ENCODE peak calls at places on chromosomes 7 and 10, in four cellular contexts. One of them, this sample, is unnamed.
A peak's percentile ranks its signal among the peaks of the same experiment; 100 is the strongest.

GRCh38 chr10:125562737-125563136 is 120.2 kb downstream of the TEX36 start:
- DNase-seq in lung: no peak
- DNase-seq in CD4-positive, CD25-positive, alpha-beta regulatory T cell: no peak
- DNase-seq in right atrium auricular region: no peak
- DNase-seq in this sample: no peak

GRCh38 chr7:82323806-82324205 is 119.8 kb downstream of the CACNA2D1 start:
- DNase-seq in lung: no peak
- DNase-seq in CD4-positive, CD25-positive, alpha-beta regulatory T cell: no peak
- DNase-seq in right atrium auricular region: no peak
- DNase-seq in this sample: no peak

GRCh38 chr7:91657386-91658120 is 222.9 kb downstream of the MTERF1 start:
- DNase-seq in lung: no peak
- DNase-seq in CD4-positive, CD25-positive, alpha-beta regulatory T cell: no peak
- DNase-seq in right atrium auricular region: no peak
- DNase-seq in this sample: no peak

GRCh38 chr10:112279482-112279881 is 3.7 kb upstream of the TECTB start:
- DNase-seq in lung: no peak
- DNase-seq in CD4-positive, CD25-positive, alpha-beta regulatory T cell: no peak
- DNase-seq in right atrium auricular region: no peak
- DNase-seq in this sample: no peak

GRCh38 chr10:4947635-4948596 is 15.3 kb upstream of the AKR1C1 start:
- DNase-seq in lung: no peak
- DNase-seq in CD4-positive, CD25-positive, alpha-beta regulatory T cell: no peak
- DNase-seq in right atrium auricular region: peak; percentile 75
- DNase-seq in this sample: no peak

GRCh38 chr7:55335151-55335550 is 30.0 kb upstream of the LANCL2 start:
- DNase-seq in lung: no peak
- DNase-seq in CD4-positive, CD25-positive, alpha-beta regulatory T cell: no peak
- DNase-seq in right atrium auricular region: no peak
- DNase-seq in this sample: no peak

GRCh38 chr10:48696535-48696873 is 11.8 kb downstream of the WDFY4 start:
- DNase-seq in lung: no peak
- DNase-seq in CD4-positive, CD25-positive, alpha-beta regulatory T cell: no peak
- DNase-seq in right atrium auricular region: no peak
- DNase-seq in this sample: no peak

GRCh38 chr10:88848499-88848898 is 3.1 kb downstream of the ANKRD22 start:
- DNase-seq in lung: no peak
- DNase-seq in CD4-positive, CD25-positive, alpha-beta regulatory T cell: no peak
- DNase-seq in right atrium auricular region: no peak
- DNase-seq in this sample: no peak

GRCh38 chr7:33500590-33500989 is 371.2 kb downstream of the BBS9 start:
- DNase-seq in lung: no peak
- DNase-seq in CD4-positive, CD25-positive, alpha-beta regulatory T cell: no peak
- DNase-seq in right atrium auricular region: no peak
- DNase-seq in this sample: no peak

GRCh38 chr7:2116903-2117680 is 115.7 kb downstream of the MAD1L1 start:
- DNase-seq in lung: no peak
- DNase-seq in CD4-positive, CD25-positive, alpha-beta regulatory T cell: no peak
- DNase-seq in right atrium auricular region: no peak
- DNase-seq in this sample: no peak

GRCh38 chr7:2118630-2119190 is 114.0 kb downstream of the MAD1L1 start:
- DNase-seq in lung: no peak
- DNase-seq in CD4-positive, CD25-positive, alpha-beta regulatory T cell: no peak
- DNase-seq in right atrium auricular region: no peak
- DNase-seq in this sample: no peak

GRCh38 chr7:2116086-2116810 is 116.5 kb downstream of the MAD1L1 start:
- DNase-seq in lung: no peak
- DNase-seq in CD4-positive, CD25-positive, alpha-beta regulatory T cell: no peak
- DNase-seq in right atrium auricular region: peak; percentile 65
- DNase-seq in this sample: no peak

GRCh38 chr7:2117681-2118045 is 115.1 kb downstream of the MAD1L1 start:
- DNase-seq in lung: no peak
- DNase-seq in CD4-positive, CD25-positive, alpha-beta regulatory T cell: no peak
- DNase-seq in right atrium auricular region: no peak
- DNase-seq in this sample: no peak

GRCh38 chr7:2118056-2118455 is 114.7 kb downstream of the MAD1L1 start:
- DNase-seq in lung: no peak
- DNase-seq in CD4-positive, CD25-positive, alpha-beta regulatory T cell: no peak
- DNase-seq in right atrium auricular region: no peak
- DNase-seq in this sample: no peak
- H3K4me1 ChIP-seq in lung: no peaks in the 10 kb centered on the region
- H3K4me1 ChIP-seq in CD4-positive, CD25-positive, alpha-beta regulatory T cell: peaks cover 19% of the 10 kb centered on the region
- H3K4me1 ChIP-seq in right atrium auricular region: peaks cover 58% of the 10 kb centered on the region
- H3K4me1 ChIP-seq in this sample: peaks cover 19% of the 10 kb centered on the region

GRCh38 chr10:104329754-104330153 is 8.5 kb downstream of the ITPRIP start:
- DNase-seq in lung: no peak
- DNase-seq in CD4-positive, CD25-positive, alpha-beta regulatory T cell: no peak
- DNase-seq in right atrium auricular region: no peak
- DNase-seq in this sample: no peak

GRCh38 chr10:104328916-104329710 is 9.2 kb downstream of the ITPRIP start:
- DNase-seq in lung: no peak
- DNase-seq in CD4-positive, CD25-positive, alpha-beta regulatory T cell: peak; percentile 76
- DNase-seq in right atrium auricular region: no peak
- DNase-seq in this sample: peak; percentile 98

GRCh38 chr10:104331208-104331838 is 6.9 kb downstream of the ITPRIP start:
- DNase-seq in lung: no peak
- DNase-seq in CD4-positive, CD25-positive, alpha-beta regulatory T cell: no peak
- DNase-seq in right atrium auricular region: peak; percentile 75
- DNase-seq in this sample: no peak

GRCh38 chr10:104328636-104328915 is 9.7 kb downstream of the ITPRIP start:
- DNase-seq in lung: no peak
- DNase-seq in CD4-positive, CD25-positive, alpha-beta regulatory T cell: no peak
- DNase-seq in right atrium auricular region: no peak
- DNase-seq in this sample: no peak

GRCh38 chr10:104330168-104331117 is 7.8 kb downstream of the ITPRIP start:
- DNase-seq in lung: no peak
- DNase-seq in CD4-positive, CD25-positive, alpha-beta regulatory T cell: no peak
- DNase-seq in right atrium auricular region: peak; percentile 92
- DNase-seq in this sample: no peak
- H3K27ac ChIP-seq in lung: peak overlapping the region; percentile 83
- H3K27ac ChIP-seq in CD4-positive, CD25-positive, alpha-beta regulatory T cell: peak overlapping the region; percentile 83
- H3K27ac ChIP-seq in right atrium auricular region: peak overlapping the region; percentile 99
- H3K27ac ChIP-seq in this sample: peak overlapping the region; percentile 98

GRCh38 chr7:69814421-69814962 is 216.2 kb downstream of the AUTS2 start:
- DNase-seq in lung: no peak
- DNase-seq in CD4-positive, CD25-positive, alpha-beta regulatory T cell: no peak
- DNase-seq in right atrium auricular region: no peak
- DNase-seq in this sample: no peak
- H3K4me3 ChIP-seq in lung: no peak overlapping the region
- H3K4me3 ChIP-seq in CD4-positive, CD25-positive, alpha-beta regulatory T cell: no peak overlapping the region
- H3K4me3 ChIP-seq in right atrium auricular region: peak overlapping the region; percentile 6
- H3K4me3 ChIP-seq in this sample: no peak overlapping the region

DNA sequence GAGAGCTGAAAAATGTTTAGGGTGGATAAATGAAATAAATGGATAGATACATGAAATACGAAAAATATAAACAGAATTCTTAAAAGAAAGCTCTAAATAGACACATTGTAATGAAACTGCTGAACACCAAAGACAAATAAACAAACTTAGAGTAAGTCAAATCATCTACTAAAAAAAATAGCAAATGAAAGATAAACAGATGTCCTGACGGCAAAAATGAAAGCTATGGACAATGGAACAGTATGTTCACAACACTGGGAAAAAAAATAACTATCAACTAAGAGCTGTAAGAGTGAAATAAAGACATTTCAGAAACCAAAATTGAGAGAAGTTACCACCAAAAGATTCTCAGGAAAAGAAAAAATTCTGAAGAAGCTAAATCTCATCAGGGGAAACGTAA is 106.1 kb downstream of the SGMS1 start:
- DNase-seq in lung: no peak
- DNase-seq in CD4-positive, CD25-positive, alpha-beta regulatory T cell: no peak
- DNase-seq in right atrium auricular region: no peak
- DNase-seq in this sample: no peak
- H3K4me1 ChIP-seq in lung: peaks cover 3% of the 10 kb centered on the region
- H3K4me1 ChIP-seq in CD4-positive, CD25-positive, alpha-beta regulatory T cell: peaks cover 10% of the 10 kb centered on the region
- H3K4me1 ChIP-seq in right atrium auricular region: peaks cover 9% of the 10 kb centered on the region
- H3K4me1 ChIP-seq in this sample: no peaks in the 10 kb centered on the region

DNA sequence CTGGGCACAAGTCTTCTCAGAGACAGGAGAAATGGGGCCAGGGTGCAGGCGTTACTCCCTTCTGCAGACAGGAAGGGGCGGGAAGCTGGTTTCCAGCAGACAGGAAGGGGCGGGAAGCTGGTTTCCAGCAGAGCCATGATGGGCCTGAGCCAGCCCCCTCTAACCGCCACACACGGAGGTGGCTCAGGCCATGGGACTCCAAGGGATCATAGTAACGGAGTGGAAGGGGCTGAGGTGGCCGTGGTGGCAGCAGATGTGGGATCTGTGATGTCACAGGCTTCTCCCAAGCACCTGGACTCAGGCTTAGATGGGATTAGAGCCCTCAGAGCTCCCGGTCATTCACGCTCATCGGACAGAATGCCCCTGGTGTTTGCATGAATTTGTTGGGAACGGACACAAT is 177.8 kb downstream of the USP6NL start:
- DNase-seq in lung: no peak
- DNase-seq in CD4-positive, CD25-positive, alpha-beta regulatory T cell: no peak
- DNase-seq in right atrium auricular region: no peak
- DNase-seq in this sample: no peak
- H3K27ac ChIP-seq in lung: no peak overlapping the region
- H3K27ac ChIP-seq in CD4-positive, CD25-positive, alpha-beta regulatory T cell: no peak overlapping the region
- H3K27ac ChIP-seq in right atrium auricular region: no peak overlapping the region
- H3K27ac ChIP-seq in this sample: no peak overlapping the region

GRCh38 chr10:450463-450862 is 239.0 kb downstream of the DIP2C start:
- DNase-seq in lung: no peak
- DNase-seq in CD4-positive, CD25-positive, alpha-beta regulatory T cell: no peak
- DNase-seq in right atrium auricular region: no peak
- DNase-seq in this sample: no peak
- H3K4me3 ChIP-seq in lung: no peak overlapping the region
- H3K4me3 ChIP-seq in CD4-positive, CD25-positive, alpha-beta regulatory T cell: peak overlapping the region; percentile 78
- H3K4me3 ChIP-seq in right atrium auricular region: no peak overlapping the region
- H3K4me3 ChIP-seq in this sample: no peak overlapping the region